ENCODE peak calls at places on chromosomes 13 and 19, in eight cellular contexts. G is AG04450, A is PC-3, Z is IMR-90, M is dorsolateral prefrontal cortex, S is tibial artery, V is RWPE2, N is A549. K is an unnamed sample.

GRCh38 chr13:26600345-26600761 is 42.9 kb downstream of the WASF3 start:
- DNase-seq in G (no peak), A (no peak), Z (peak), M (no peak), S (no peak), V (no peak), N (no peak), K (no peak)

GRCh38 chr19:33861950-33862349 is 65.3 kb downstream of the KCTD15 start:
- DNase-seq in G (no peak), A (no peak), Z (no peak), M (no peak), S (no peak), V (no peak), N (no peak), K (no peak)

GRCh38 chr13:98706446-98707110 is 45.9 kb downstream of the SLC15A1 start:
- DNase-seq in G (no peak), A (peak), Z (peak), M (no peak), S (no peak), V (no peak), N (peak), K (no peak)

GRCh38 chr19:43476606-43477005 is 11.2 kb upstream of the LYPD3 start:
- DNase-seq in G (peak), A (peak), Z (peak), M (no peak), S (no peak), V (no peak), N (no peak), K (no peak)

GRCh38 chr13:108326318-108326717 is 56.8 kb downstream of the TNFSF13B start:
- DNase-seq in G (no peak), A (no peak), Z (no peak), M (no peak), S (no peak), V (no peak), N (no peak), K (no peak)

GRCh38 chr19:35205733-35206323 is 22.7 kb downstream of the FAM187B start:
- DNase-seq in G (no peak), A (no peak), Z (no peak), M (no peak), S (no peak), V (no peak), N (no peak), K (no peak)

GRCh38 chr13:93172109-93172508 is 54.5 kb upstream of the GPC6 start:
- DNase-seq in G (no peak), A (no peak), Z (no peak), M (no peak), S (no peak), V (no peak), N (no peak), K (no peak)

GRCh38 chr19:10290439-10290875 is 705 bp downstream of the ICAM5 start:
- DNase-seq in G (no peak), A (peak), Z (peak), M (no peak), S (no peak), V (no peak), N (no peak), K (peak)

GRCh38 chr19:35011091-35011689 is 11.1 kb downstream of the GRAMD1A start:
- DNase-seq in G (no peak), A (no peak), Z (no peak), M (no peak), S (no peak), V (no peak), N (no peak), K (no peak)

GRCh38 chr19:806815-807421 is 9.7 kb downstream of the PTBP1 start:
- DNase-seq in G (no peak), A (no peak), Z (no peak), M (no peak), S (no peak), V (no peak), N (no peak), K (no peak)

GRCh38 chr13:97448503-97449251 is 14.7 kb downstream of the RAP2A start:
- DNase-seq in G (no peak), A (no peak), Z (no peak), M (no peak), S (no peak), V (no peak), N (no peak), K (no peak)

DNA sequence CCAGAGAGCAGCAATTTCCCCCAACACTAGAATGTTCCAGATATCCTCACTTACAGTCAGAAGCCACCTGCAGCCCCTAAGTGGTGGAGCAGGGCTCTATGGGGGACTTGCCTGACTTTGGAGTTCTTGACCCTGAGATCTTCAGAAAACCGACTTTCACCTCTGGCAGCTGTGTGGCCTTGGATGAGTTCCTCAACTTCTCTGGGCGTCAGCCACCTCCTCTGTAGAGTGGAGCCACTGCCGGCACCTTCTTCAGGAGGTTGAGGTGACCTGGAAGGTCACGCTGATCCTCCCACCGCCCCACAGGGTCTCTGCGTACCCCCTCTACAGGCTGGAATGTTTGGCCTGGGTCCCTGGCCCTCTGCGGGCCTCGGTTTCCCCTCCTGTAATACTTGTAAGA is 7.1 kb upstream of the FUT5 start:
- DNase-seq in G (no peak), A (no peak), Z (no peak), M (no peak), S (no peak), V (no peak), N (no peak), K (no peak)
- TF ChIP-seq CTCF in G (no peak), A (no peak), Z (no peak), M (no peak), S (no peak), V (no peak), N (no peak), K (no peak)

GRCh38 chr19:14114439-14114838 is 3.1 kb downstream of the PRKACA start:
- DNase-seq in G (no peak), A (no peak), Z (no peak), M (no peak), S (no peak), V (no peak), N (no peak), K (no peak)

GRCh38 chr19:14116525-14116917 is 1.0 kb downstream of the PRKACA start:
- DNase-seq in G (no peak), A (no peak), Z (no peak), M (no peak), S (no peak), V (no peak), N (no peak), K (no peak)

GRCh38 chr19:14116918-14117578 is 514 bp downstream of the PRKACA start:
- DNase-seq in G (no peak), A (no peak), Z (no peak), M (no peak), S (peak), V (no peak), N (no peak), K (no peak)

GRCh38 chr19:14114854-14115253 is 2.7 kb downstream of the PRKACA start:
- DNase-seq in G (no peak), A (peak), Z (no peak), M (no peak), S (no peak), V (no peak), N (peak), K (no peak)

DNA sequence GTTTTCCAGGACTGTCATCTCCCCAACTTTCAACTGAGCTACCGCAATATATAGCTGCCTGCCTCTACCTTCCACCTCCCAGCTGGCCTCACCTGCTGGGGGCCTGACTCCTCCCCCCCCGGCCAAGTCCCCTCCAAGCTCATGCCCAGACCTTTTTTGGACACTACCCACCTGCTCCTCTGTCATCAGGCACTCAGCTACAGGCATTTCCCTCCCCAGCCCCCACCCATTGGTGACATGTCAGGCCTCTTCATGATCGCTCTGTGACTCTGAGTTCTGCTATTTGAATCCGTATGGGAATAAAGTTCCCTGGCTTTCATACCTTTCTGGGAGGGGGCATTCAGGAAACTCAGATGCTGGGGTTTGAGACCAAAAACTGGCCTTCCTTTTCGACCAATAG is 1.8 kb downstream of the PRKACA start:
- DNase-seq in G (no peak), A (no peak), Z (no peak), M (no peak), S (no peak), V (no peak), N (no peak), K (no peak)
- H3K27ac ChIP-seq in G (no peak), A (no peak), Z (no peak), M (peak), S (peak), V (no peak), N (no peak), K (no peak)

GRCh38 chr13:59340581-59340980 is 823.1 kb downstream of the DIAPH3 start:
- DNase-seq in G (no peak), A (no peak), Z (no peak), M (no peak), S (no peak), V (no peak), N (no peak), K (no peak)
- TF ChIP-seq CTCF in G (no peak), A (no peak), Z (no peak), M (no peak), S (no peak), V (no peak), N (no peak), K (no peak)

GRCh38 chr13:23632741-23633140 is 62.5 kb downstream of the TNFRSF19 start:
- DNase-seq in G (no peak), A (no peak), Z (no peak), M (no peak), S (no peak), V (no peak), N (no peak), K (no peak)
- H3K27ac ChIP-seq in G (no peak), A (no peak), Z (peak), M (no peak), S (no peak), V (no peak), N (no peak), K (no peak)

DNA sequence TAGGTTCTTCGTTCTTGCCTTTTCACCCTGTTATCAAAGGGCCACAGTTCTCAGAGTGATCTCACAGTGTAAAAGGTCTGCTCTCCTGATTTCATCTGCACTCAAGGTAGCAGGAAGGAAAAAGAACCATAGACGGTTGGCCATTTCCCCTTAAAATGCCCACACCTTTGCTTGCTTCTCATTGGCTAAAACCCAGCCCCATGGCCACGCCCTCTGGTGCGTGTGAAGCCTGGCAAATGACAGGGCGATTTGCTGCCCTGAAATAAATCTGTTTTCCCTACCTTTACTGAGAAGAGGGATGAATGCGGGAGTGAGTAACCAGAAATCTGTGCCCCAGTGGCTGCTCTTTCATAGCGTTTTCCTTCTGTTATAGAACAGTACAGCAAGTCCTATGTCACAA is 269.3 kb downstream of the POU4F1 start:
- DNase-seq in G (no peak), A (no peak), Z (no peak), M (no peak), S (no peak), V (no peak), N (no peak), K (no peak)
- TF ChIP-seq CTCF in G (no peak), A (no peak), Z (no peak), M (no peak), S (no peak), V (no peak), N (no peak), K (no peak)

K was measured in RWPE1.